ENCODE peak calls at places on chromosomes 4 and X, in seven cellular contexts. Y, W, X, Z, O, V and E are unnamed samples.

GRCh38 chr4:38069271-38069760 is 109.1 kb downstream of the PTTG2 start:
- DNase-seq in Z (peak; percentile 67), Y (no peak), V (peak; percentile 49), O (peak; percentile 42), X (no peak), W (no peak), E (peak; percentile 88)

GRCh38 chr4:41597494-41597893 is 59.5 kb downstream of the LIMCH1 start:
- DNase-seq in Y (no peak), O (no peak), X (no peak), Z (no peak), V (no peak), W (no peak), E (no peak)

GRCh38 chrX:2819345-2820130 is 9.2 kb upstream of the GYG2 start:
- DNase-seq in Y (no peak), Z (peak; percentile 19), V (peak; percentile 33), O (no peak), X (no peak), W (no peak), E (peak; percentile 32)

GRCh38 chr4:48439988-48440387 is 43.2 kb upstream of the SLC10A4 start:
- DNase-seq in V (no peak), O (no peak), Z (no peak), Y (no peak), X (no peak), W (no peak), E (no peak)

GRCh38 chr4:186770446-186771175 is 47.0 kb upstream of the FAT1 start:
- DNase-seq in Z (no peak), X (peak; percentile 75), O (no peak), Y (no peak), V (no peak), W (no peak), E (no peak)

GRCh38 chrX:41692162-41692749 is 3.5 kb downstream of the GPR34 start:
- DNase-seq in V (no peak), O (no peak), W (no peak), X (no peak), Y (no peak), Z (no peak), E (no peak)

GRCh38 chr4:88786011-88786410 is 88.4 kb upstream of the NAP1L5 start:
- DNase-seq in W (no peak), V (no peak), Z (no peak), X (no peak), Y (no peak), O (no peak), E (no peak)

GRCh38 chr4:139540161-139540560 is 15.9 kb downstream of the SETD7 start:
- DNase-seq in Y (no peak), O (no peak), V (no peak), W (no peak), Z (no peak), X (no peak), E (no peak)

GRCh38 chr4:86935833-86936721 is 1.3 kb downstream of the AFF1 start:
- DNase-seq in X (no peak), W (peak; percentile 58), Y (peak; percentile 42), Z (peak; percentile 87), O (peak; percentile 78), V (peak; percentile 45), E (peak; percentile 91)

GRCh38 chrX:38939067-38939466 is 137.8 kb downstream of the MID1IP1 start:
- DNase-seq in V (no peak), O (no peak), X (no peak), Y (no peak), Z (no peak), W (no peak), E (no peak)

GRCh38 chr4:187172340-187172761 is 448.7 kb upstream of the FAT1 start:
- DNase-seq in Z (no peak), Y (no peak), X (peak; percentile 85), O (no peak), V (no peak), W (no peak), E (no peak)

GRCh38 chr4:108426493-108426892 is 193.9 kb upstream of the RPL34 start:
- DNase-seq in W (no peak), V (no peak), X (no peak), Y (no peak), O (no peak), Z (no peak), E (no peak)

GRCh38 chrX:88789825-88790224 is 42.8 kb downstream of the CPXCR1 start:
- DNase-seq in Y (no peak), X (no peak), O (no peak), W (no peak), Z (no peak), V (no peak), E (no peak)

GRCh38 chr4:166675411-166675810 is 558.9 kb downstream of the SPOCK3 start:
- DNase-seq in W (no peak), O (no peak), Z (no peak), V (no peak), Y (no peak), X (no peak), E (no peak)

GRCh38 chr4:36322921-36323354 is 41.5 kb downstream of the DTHD1 start:
- DNase-seq in O (peak; percentile 26), V (no peak), W (no peak), Y (no peak), X (no peak), Z (peak; percentile 71), E (peak; percentile 43)

GRCh38 chrX:14051416-14051815 is 21.7 kb upstream of the GEMIN8 start:
- DNase-seq in W (no peak), Y (no peak), O (no peak), X (no peak), V (peak; percentile 9), Z (no peak), E (no peak)

GRCh38 chr4:6905501-6905900 is 4.1 kb upstream of the TBC1D14 start:
- DNase-seq in W (no peak), Y (no peak), Z (no peak), O (no peak), X (no peak), V (no peak), E (no peak)

GRCh38 chrX:1477229-1477628 is 24.5 kb upstream of the ASMTL start:
- DNase-seq in O (no peak), W (no peak), V (no peak), X (no peak), Z (no peak), Y (no peak), E (no peak)

GRCh38 chr4:128986908-128987307 is 106.4 kb downstream of the SCLT1 start:
- DNase-seq in X (no peak), Z (no peak), O (no peak), Y (no peak), V (no peak), W (no peak), E (no peak)

GRCh38 chr4:66430856-66431255 is 760.6 kb upstream of the EPHA5 start:
- DNase-seq in W (no peak), X (no peak), Z (no peak), O (no peak), Y (no peak), V (no peak), E (no peak)

GRCh38 chr4:21032246-21032645 is 332.0 kb downstream of the PACRGL start:
- DNase-seq in X (no peak), V (no peak), Y (no peak), O (no peak), Z (no peak), W (no peak), E (no peak)